ENCODE peak calls at places on chromosomes 6 and 20, in nine cellular contexts. D is brain microvascular endothelial cell, M is SK-N-SH, J is HFFc6, U is cardiac fibroblast, T is HL-60, S is HCT116, N is WTC11, E is IMR-90. I is an unnamed sample.

GRCh38 chr6:41676406-41676805 is 38.1 kb downstream of the MDFI start:
- DNase-seq in J (no peak), S (no peak), N (no peak), E (no peak), D (no peak), M (no peak), U (no peak), T (no peak), I (no peak)

GRCh38 chr6:15378864-15379263 is 133.0 kb downstream of the JARID2 start:
- DNase-seq in U (no peak), S (no peak), E (peak), J (no peak), N (no peak), D (peak), M (peak), T (no peak), I (no peak)

GRCh38 chr6:2793491-2794151 is 28.4 kb downstream of the WRNIP1 start:
- DNase-seq in S (no peak), N (no peak), U (peak), D (no peak), J (no peak), T (peak), M (no peak), E (no peak), I (no peak)

GRCh38 chr6:154319231-154319858 is 37.3 kb downstream of the IPCEF1 start:
- DNase-seq in E (peak), U (peak), M (peak), J (peak), N (no peak), D (peak), S (no peak), T (no peak), I (no peak)

GRCh38 chr6:7343546-7344475 is 30.8 kb upstream of the SSR1 start:
- DNase-seq in N (no peak), T (no peak), E (no peak), M (no peak), J (no peak), D (no peak), U (no peak), S (no peak), I (no peak)

GRCh38 chr20:15547109-15547508 is 1026.1 kb downstream of the KIF16B start:
- DNase-seq in J (no peak), E (no peak), T (no peak), U (no peak), D (peak), M (no peak), N (no peak), S (no peak), I (no peak)

GRCh38 chr6:84263557-84263956 is 36.1 kb upstream of the CEP162 start:
- DNase-seq in N (no peak), U (peak), J (no peak), D (peak), M (no peak), T (no peak), S (no peak), E (no peak), I (no peak)

GRCh38 chr6:145086197-145086596 is 649.1 kb downstream of the EPM2A start:
- DNase-seq in S (no peak), N (peak), U (peak), M (no peak), E (no peak), J (no peak), D (peak), T (no peak), I (no peak)

GRCh38 chr6:13531956-13532355 is 42.4 kb upstream of the SIRT5 start:
- DNase-seq in S (no peak), U (no peak), D (no peak), M (no peak), J (no peak), N (no peak), T (no peak), E (no peak), I (no peak)

DNA sequence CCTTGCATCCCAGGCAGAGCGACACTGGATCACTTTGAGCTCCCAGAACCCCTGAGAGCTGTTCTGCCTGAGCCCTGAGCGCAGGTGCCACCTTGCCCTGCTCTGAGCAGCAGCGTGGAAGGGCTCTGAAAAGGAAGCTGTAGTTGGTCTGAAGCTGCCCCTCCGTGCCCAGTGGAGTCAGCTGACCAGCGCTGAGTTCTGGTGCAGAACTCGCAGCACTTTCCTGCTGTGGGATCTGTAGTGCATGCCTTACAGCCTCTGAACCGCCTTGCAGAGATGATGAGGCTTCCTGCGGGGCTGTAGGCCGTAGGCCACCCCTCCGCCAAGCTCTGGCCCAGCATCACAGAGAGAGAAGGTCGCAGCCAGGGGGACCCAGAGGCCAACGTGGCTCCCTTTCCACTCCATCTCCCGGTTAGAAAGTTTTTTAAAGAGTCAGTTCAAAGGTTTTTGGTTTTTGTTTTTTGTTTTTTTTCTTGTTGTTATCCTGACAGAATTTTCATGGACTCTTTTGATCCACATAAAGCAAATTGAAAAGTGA is 158.3 kb upstream of the CST7 start:
- DNase-seq in J (no peak), M (no peak), T (no peak), U (no peak), E (no peak), N (peak), D (no peak), S (no peak), I (no peak)
- TF ChIP-seq CTCF in J (no peak), M (no peak), T (no peak), U (no peak), E (no peak), N (no peak), D (no peak), S (no peak), I (no peak)

GRCh38 chr6:22145823-22146379 is 150.9 kb downstream of the PRL start:
- DNase-seq in E (peak), J (peak), T (peak), U (peak), D (peak), N (peak), S (no peak), M (peak), I (no peak)
- TF ChIP-seq CTCF in E (peak), J (no peak), T (no peak), U (no peak), D (peak), N (no peak), S (no peak), M (peak), I (no peak)

DNA sequence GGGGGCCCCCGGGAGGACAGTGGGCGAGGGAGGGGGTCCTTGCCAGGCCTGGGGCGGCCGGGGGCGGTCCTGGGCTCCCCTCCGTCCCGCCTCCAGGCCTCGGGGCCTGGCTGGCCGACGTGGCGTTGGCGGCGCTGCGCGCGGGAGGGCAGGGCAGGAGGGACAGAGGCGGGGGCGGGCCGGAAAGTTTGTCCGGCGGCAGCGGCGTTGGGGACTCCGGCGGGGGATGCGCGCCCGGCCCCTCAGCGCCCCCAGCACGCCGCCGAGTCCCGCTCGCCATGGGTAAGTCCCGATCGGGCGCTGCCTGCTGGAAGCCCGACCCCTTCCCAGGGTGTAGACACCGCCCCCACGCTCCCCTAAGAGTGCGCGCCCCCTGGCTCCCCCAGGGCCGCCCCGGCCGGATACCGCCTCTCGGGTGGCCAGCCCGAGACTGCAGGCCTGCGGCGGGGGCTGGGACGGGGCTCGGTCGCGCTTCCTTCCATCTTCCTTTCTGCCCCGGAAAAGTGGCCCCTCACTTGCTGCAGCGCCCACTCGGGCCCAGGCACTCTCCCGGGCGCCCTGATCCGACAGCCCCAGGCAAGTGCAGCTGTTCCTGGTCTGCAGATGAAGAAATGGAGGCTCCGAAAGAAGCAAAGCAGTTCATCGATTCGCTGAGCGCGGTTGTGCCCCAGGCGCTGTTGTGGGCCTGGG is at the start of gene SLC2A10:
- DNase-seq in E (peak), S (no peak), U (peak), D (peak), N (peak), T (no peak), J (peak), M (peak), I (peak)
- TF ChIP-seq CTCF in E (peak), S (no peak), U (no peak), D (no peak), N (no peak), T (no peak), J (peak), M (no peak), I (no peak)

GRCh38 chr6:168562576-168563151 is 121.7 kb downstream of the SMOC2 start:
- DNase-seq in M (no peak), J (no peak), E (no peak), D (no peak), N (no peak), U (no peak), T (no peak), S (no peak), I (no peak)

GRCh38 chr6:168565112-168565511 is 124.1 kb downstream of the SMOC2 start:
- DNase-seq in J (no peak), T (no peak), N (no peak), D (no peak), M (no peak), U (no peak), E (no peak), S (no peak), I (no peak)

GRCh38 chr6:168559574-168560098 is 118.7 kb downstream of the SMOC2 start:
- DNase-seq in T (no peak), D (no peak), N (no peak), M (no peak), U (peak), E (no peak), J (no peak), S (no peak), I (no peak)

GRCh38 chr6:168560126-168560525 is 119.1 kb downstream of the SMOC2 start:
- DNase-seq in S (no peak), N (no peak), J (no peak), D (no peak), U (peak), E (no peak), T (no peak), M (no peak), I (no peak)

DNA sequence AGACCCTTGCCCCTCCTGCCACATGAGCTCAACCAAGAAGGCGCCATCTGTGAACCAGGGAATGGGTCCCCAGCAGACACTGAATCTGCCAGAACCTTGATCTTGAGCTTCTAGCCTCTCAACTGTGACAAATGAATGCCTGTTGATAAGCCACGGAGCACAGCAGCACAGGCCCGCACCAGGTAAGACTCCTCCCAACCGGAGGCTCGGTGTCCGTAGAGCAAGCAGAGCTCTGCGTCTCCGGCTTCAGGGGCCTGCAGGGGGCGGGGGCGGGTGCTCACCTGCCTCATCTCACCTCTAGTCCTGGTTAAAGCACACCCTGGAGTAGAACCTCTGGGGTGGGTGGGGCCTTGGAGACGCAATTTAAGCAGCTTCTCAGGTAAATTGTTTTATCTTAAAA is 122.7 kb downstream of the SMOC2 start:
- DNase-seq in U (no peak), D (no peak), J (no peak), M (no peak), E (no peak), S (no peak), N (peak), T (no peak), I (no peak)
- TF ChIP-seq CTCF in U (no peak), D (no peak), J (no peak), M (no peak), E (no peak), S (no peak), N (no peak), T (no peak), I (no peak)

GRCh38 chr6:351867-352289 is 39.7 kb upstream of the IRF4 start:
- DNase-seq in E (no peak), J (no peak), N (no peak), D (no peak), T (no peak), U (no peak), M (no peak), S (no peak), I (no peak)

GRCh38 chr6:352474-352873 is 39.1 kb upstream of the IRF4 start:
- DNase-seq in N (no peak), E (no peak), D (no peak), T (no peak), U (no peak), M (no peak), J (no peak), S (no peak), I (no peak)

GRCh38 chr6:349491-349921 is 42.0 kb upstream of the IRF4 start:
- DNase-seq in J (no peak), D (no peak), M (no peak), E (no peak), U (no peak), S (no peak), N (no peak), T (no peak), I (no peak)

GRCh38 chr6:350371-350770 is 41.2 kb upstream of the IRF4 start:
- DNase-seq in N (no peak), M (no peak), D (no peak), U (no peak), J (no peak), T (no peak), E (no peak), S (no peak), I (no peak)

DNA sequence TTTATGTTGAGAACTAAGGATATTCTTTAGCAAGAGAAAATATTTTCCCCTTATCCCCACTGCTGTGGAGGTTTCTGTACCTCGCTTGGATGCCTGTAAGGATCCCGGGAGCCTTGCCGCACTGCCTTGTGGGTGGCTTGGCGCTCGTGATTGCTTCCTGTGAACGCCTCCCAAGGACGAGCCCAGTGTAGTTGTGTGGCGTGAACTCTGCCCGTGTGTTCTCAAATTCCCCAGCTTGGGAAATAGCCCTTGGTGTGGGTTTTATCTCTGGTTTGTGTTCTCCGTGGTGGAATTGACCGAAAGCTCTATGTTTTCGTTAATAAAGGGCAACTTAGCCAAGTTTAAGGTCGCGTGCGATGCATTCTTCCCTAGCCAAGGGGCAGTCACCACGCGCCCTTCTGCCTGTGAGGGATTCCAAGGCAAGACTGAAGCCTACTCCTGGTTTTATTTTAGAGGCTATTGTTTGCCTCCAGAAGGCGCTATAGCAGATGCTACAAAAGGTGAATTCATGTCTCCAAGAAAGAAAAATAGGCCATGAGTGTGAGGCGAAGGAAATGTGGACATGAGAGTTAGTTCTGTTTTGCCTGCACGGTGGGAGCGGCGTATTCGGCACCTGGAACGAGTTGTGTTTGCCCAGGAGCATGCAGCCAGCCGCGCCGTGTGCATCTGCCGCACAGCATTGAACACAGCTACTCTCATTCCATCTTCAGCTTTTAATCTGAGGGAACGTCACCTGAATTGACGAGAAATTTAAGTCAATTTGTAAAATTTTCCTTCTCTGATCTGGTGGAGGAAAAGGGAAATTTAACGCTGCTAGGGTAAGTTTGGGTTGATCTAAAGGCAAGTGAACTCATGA is 40.3 kb upstream of the IRF4 start:
- DNase-seq in D (no peak), E (no peak), U (no peak), T (no peak), M (no peak), S (no peak), N (no peak), J (no peak), I (no peak)
- TF ChIP-seq CTCF in D (no peak), E (no peak), U (no peak), T (no peak), M (no peak), S (no peak), N (no peak), J (no peak), I (no peak)

DNA sequence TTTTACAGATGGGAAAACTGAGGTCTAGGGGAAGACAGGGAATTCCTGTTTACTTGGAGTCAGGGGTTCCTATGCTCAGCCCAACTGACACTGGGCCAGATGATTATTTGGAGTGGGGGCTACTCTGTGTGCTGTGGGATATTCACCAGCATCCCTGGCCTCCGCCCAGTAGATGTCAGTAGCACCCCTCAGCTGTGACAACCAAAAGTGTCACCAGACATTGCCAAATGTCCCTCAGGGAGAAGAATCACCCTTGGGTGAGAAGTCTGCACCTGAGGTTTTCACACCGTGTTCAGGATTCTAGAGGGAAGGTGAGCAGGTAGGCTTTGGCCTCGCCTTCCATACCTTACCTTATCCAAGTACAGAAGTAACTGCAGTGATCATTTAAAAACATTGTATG is 27.6 kb downstream of the CDH26 start:
- DNase-seq in N (no peak), S (no peak), D (no peak), J (no peak), T (peak), U (no peak), E (no peak), M (no peak), I (peak)
- TF ChIP-seq CTCF in N (no peak), S (no peak), D (no peak), J (peak), T (no peak), U (no peak), E (no peak), M (no peak), I (peak)

DNA sequence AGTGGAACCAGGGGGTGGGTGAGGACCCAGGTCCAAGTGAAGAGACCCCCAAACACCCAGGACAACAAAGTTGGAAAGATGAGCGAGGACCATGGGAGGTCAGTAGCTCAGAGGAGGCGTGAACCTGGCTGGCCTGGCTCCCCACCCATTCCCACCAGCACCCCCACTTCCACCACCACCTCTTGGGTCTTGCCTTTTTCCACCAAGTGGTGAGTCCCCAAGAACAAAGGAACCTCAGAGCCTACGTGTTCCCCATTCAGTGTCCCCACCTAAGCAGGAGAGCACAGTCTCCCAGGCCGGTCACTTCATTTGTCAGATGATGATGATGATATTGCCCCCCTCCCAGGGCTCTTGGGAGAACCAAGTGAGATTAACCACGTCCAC is 531 bp upstream of the VWA7 start:
- DNase-seq in M (no peak), D (no peak), S (no peak), N (no peak), E (no peak), J (no peak), U (no peak), T (no peak), I (no peak)
- TF ChIP-seq CTCF in M (no peak), D (no peak), S (no peak), N (no peak), E (no peak), J (no peak), U (no peak), T (no peak), I (no peak)

GRCh38 chr20:52064936-52065335 is 126.6 kb downstream of the ZFP64 start:
- DNase-seq in J (no peak), U (no peak), M (no peak), D (no peak), N (no peak), T (no peak), S (no peak), E (no peak), I (no peak)

GRCh38 chr20:52062452-52063209 is 128.9 kb downstream of the ZFP64 start:
- DNase-seq in N (no peak), U (no peak), T (no peak), M (no peak), S (no peak), E (no peak), J (no peak), D (no peak), I (no peak)

GRCh38 chr20:52056203-52057062 is 135.1 kb downstream of the ZFP64 start:
- DNase-seq in U (peak), N (no peak), S (peak), J (peak), D (peak), M (no peak), T (no peak), E (peak), I (no peak)

DNA sequence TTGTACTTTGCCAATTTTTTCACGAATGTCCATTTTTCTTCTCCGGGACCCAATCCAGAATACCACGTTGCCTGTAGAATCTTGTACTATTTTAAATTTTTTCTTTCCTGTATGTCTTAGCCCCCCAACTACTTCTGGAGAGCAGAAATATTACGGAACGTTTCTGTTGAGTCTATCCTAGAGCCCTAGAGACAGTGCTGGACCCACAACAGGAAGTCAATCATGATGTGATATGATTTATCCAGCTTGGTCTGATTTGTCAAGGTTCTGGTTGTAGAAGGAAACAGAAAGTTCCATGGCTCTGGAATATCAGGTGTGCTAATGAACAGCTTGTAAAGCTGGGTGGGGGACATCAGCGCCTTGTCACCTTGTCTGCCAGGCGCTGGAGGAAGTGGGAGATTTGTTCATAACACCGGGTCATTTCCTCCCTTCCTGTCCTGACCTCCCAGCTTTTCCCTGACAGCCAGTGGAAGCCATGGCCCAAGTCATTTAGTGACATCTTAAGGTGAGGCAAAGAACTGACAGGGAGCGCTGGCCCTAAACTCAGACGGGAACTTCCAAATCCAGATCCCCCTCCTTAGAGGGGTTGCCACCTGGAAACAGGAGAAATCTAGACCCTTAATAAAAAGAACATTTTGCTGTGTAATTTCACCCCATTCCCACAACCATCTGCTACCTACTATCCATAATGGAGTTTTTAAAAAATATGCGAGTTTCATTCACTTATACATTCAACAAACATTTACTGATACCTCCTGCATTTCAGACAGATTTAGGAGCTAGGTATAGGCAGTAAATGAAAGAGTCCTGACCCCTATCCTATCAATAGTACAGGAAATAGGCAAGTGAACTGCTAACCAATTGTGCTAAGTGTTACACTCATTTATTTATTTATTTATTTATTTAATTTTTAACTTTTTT is 130.5 kb downstream of the ZFP64 start:
- DNase-seq in J (peak), S (peak), E (no peak), N (peak), T (no peak), D (peak), M (peak), U (peak), I (peak)
- TF ChIP-seq CTCF in J (peak), S (peak), E (peak), N (no peak), T (no peak), D (peak), M (peak), U (peak), I (peak)